ENCODE peak calls at places on chromosomes 2 and 18, in seven cellular contexts. V is CD4-positive, alpha-beta T cell; C is foreskin fibroblast; H is anterior cingulate cortex; R is AG04450; F is lower lobe of right lung; I is EH. B is an unnamed sample.

GRCh38 chr2:182594286-182594685 is 121.8 kb upstream of the DNAJC10 start:
- DNase-seq in I (peak), R (no peak), F (no peak), H (no peak), V (no peak), C (no peak), B (no peak)

GRCh38 chr2:189008555-189009312 is 34.6 kb downstream of the COL3A1 start:
- DNase-seq in F (no peak), V (no peak), I (no peak), H (no peak), C (no peak), R (no peak), B (no peak)

GRCh38 chr2:177187631-177188312 is 24.8 kb upstream of the HNRNPA3 start:
- DNase-seq in R (no peak), V (no peak), C (peak), F (no peak), I (peak), H (no peak), B (no peak)

GRCh38 chr2:9560628-9561027 is 5.0 kb upstream of the ADAM17 start:
- DNase-seq in R (no peak), H (no peak), F (no peak), C (no peak), I (no peak), V (no peak), B (no peak)

GRCh38 chr2:109516445-109517117 is 97.2 kb downstream of the SEPTIN10 start:
- DNase-seq in I (peak), R (no peak), C (no peak), F (peak), H (no peak), V (no peak), B (no peak)

GRCh38 chr2:1633092-1633721 is 111.1 kb downstream of the PXDN start:
- DNase-seq in F (no peak), I (no peak), C (no peak), R (no peak), V (no peak), H (no peak), B (no peak)

GRCh38 chr2:441258-442023 is 153.6 kb upstream of the ALKAL2 start:
- DNase-seq in R (no peak), C (no peak), H (no peak), I (no peak), F (no peak), V (no peak), B (no peak)

GRCh38 chr18:77560334-77560970 is 310.8 kb downstream of the GALR1 start:
- DNase-seq in I (no peak), H (no peak), C (peak), R (no peak), V (no peak), F (no peak), B (no peak)

GRCh38 chr2:215796160-215796559 is 217.2 kb downstream of the MREG start:
- DNase-seq in V (no peak), H (no peak), F (no peak), R (no peak), C (peak), I (peak), B (no peak)

GRCh38 chr2:100394111-100394641 is 23.3 kb downstream of the CHST10 start:
- DNase-seq in C (no peak), R (no peak), I (no peak), F (no peak), V (no peak), H (no peak), B (no peak)

GRCh38 chr2:148590613-148591012 is 53.9 kb upstream of the EPC2 start:
- DNase-seq in C (no peak), I (peak), H (no peak), V (no peak), F (no peak), R (no peak), B (no peak)

GRCh38 chr2:33146112-33146511 is 199.4 kb downstream of the LTBP1 start:
- DNase-seq in I (peak), F (no peak), C (no peak), R (no peak), V (no peak), H (no peak), B (no peak)

GRCh38 chr2:42810971-42811865 is 18.8 kb upstream of the HAAO start:
- DNase-seq in I (peak), F (peak), H (peak), C (peak), R (no peak), V (peak), B (no peak)

GRCh38 chr2:59654753-59655152 is 898.7 kb downstream of the BCL11A start:
- DNase-seq in H (no peak), I (no peak), F (no peak), C (no peak), R (no peak), V (no peak), B (no peak)

GRCh38 chr2:132668986-132669853 is 785 bp downstream of the LYPD1 start:
- DNase-seq in H (peak), V (no peak), I (peak), C (no peak), F (no peak), R (no peak), B (no peak)

GRCh38 chr2:191415101-191415500 is 169.9 kb downstream of the MYO1B start:
- DNase-seq in C (no peak), F (no peak), I (no peak), V (no peak), H (no peak), R (no peak), B (no peak)

GRCh38 chr2:190318931-190319556 is 582 bp downstream of the HIBCH start:
- DNase-seq in F (no peak), H (no peak), C (no peak), V (peak), R (no peak), I (peak), B (no peak)

GRCh38 chr18:67425724-67426123 is 90.8 kb downstream of the DSEL start:
- DNase-seq in V (no peak), I (peak), R (peak), C (peak), F (no peak), H (no peak), B (no peak)

B was measured in NCI-H1048.